ENCODE peak calls at places on chromosomes 11 and 22, in five cellular contexts. B, R, E, S and K are unnamed samples.
A peak's percentile ranks its signal among the peaks of the same experiment; 100 is the strongest.

GRCh38 chr22:42202669-42203068 is 67.8 kb downstream of the TCF20 start:
- DNase-seq in B (peak; percentile 16), R (no peak), E (no peak), S (peak; percentile 46), K (no peak)

GRCh38 chr22:41963453-41964105 is 5.7 kb upstream of the SEPTIN3 start:
- DNase-seq in B (no peak), R (peak; percentile 65), E (no peak), S (peak; percentile 37), K (no peak)

GRCh38 chr11:70120674-70121073 is 42.6 kb downstream of the ANO1 start:
- DNase-seq in B (no peak), R (no peak), E (no peak), S (no peak), K (no peak)

GRCh38 chr11:19849107-19849789 is 136.6 kb downstream of the NAV2 start:
- DNase-seq in B (no peak), R (no peak), E (no peak), S (peak; percentile 54), K (no peak)

GRCh38 chr11:92251980-92252379 is 27.4 kb downstream of the FAT3 start:
- DNase-seq in B (peak; percentile 85), R (no peak), E (no peak), S (peak; percentile 26), K (no peak)

GRCh38 chr11:101441747-101442146 is 142.1 kb downstream of the TRPC6 start:
- DNase-seq in B (no peak), R (no peak), E (no peak), S (no peak), K (no peak)

GRCh38 chr11:67301313-67301921 is 1.9 kb upstream of the SSH3 start:
- DNase-seq in B (no peak), R (no peak), E (no peak), S (no peak), K (no peak)

GRCh38 chr11:2393111-2393868 is 7.3 kb upstream of the TSSC4 start:
- DNase-seq in B (no peak), R (no peak), E (no peak), S (no peak), K (peak; percentile 82)

GRCh38 chr11:72238040-72238450 is 5.9 kb downstream of the PHOX2A start:
- DNase-seq in B (peak; percentile 97), R (peak; percentile 90), E (peak; percentile 48), S (peak; percentile 68), K (peak; percentile 72)

GRCh38 chr11:64763804-64764611 is 4.2 kb upstream of the PYGM start:
- DNase-seq in B (no peak), R (peak; percentile 43), E (no peak), S (no peak), K (no peak)

GRCh38 chr11:43067681-43068080 is 244.1 kb upstream of the API5 start:
- DNase-seq in B (peak; percentile 34), R (no peak), E (no peak), S (no peak), K (no peak)

GRCh38 chr11:38019072-38019775 is 1421.2 kb upstream of the RAG2 start:
- DNase-seq in B (peak; percentile 61), R (peak; percentile 4), E (no peak), S (no peak), K (no peak)

GRCh38 chr11:119000906-119001305 is 3.0 kb downstream of the CENATAC start:
- DNase-seq in B (no peak), R (no peak), E (no peak), S (no peak), K (no peak)

GRCh38 chr11:965206-965775 is 39.6 kb downstream of the AP2A2 start:
- DNase-seq in B (no peak), R (no peak), E (no peak), S (no peak), K (no peak)

GRCh38 chr11:17512101-17512500 is 32.1 kb downstream of the USH1C start:
- DNase-seq in B (no peak), R (no peak), E (no peak), S (no peak), K (no peak)

GRCh38 chr11:32231909-32232493 is 141.1 kb downstream of the RCN1 start:
- DNase-seq in B (peak; percentile 70), R (peak; percentile 70), E (peak; percentile 63), S (peak; percentile 14), K (peak; percentile 14)

GRCh38 chr11:76025068-76025467 is 181.2 kb downstream of the WNT11 start:
- DNase-seq in B (no peak), R (no peak), E (peak; percentile 93), S (peak; percentile 73), K (no peak)

GRCh38 chr11:93986716-93987115 is 34.4 kb upstream of the HEPHL1 start:
- DNase-seq in B (peak; percentile 5), R (no peak), E (no peak), S (peak; percentile 18), K (no peak)

GRCh38 chr11:1292018-1292643 is 17.3 kb downstream of the TOLLIP start:
- DNase-seq in B (no peak), R (no peak), E (no peak), S (no peak), K (no peak)

GRCh38 chr11:124285610-124286344 is 28.0 kb downstream of the OR8D1 start:
- DNase-seq in B (no peak), R (no peak), E (no peak), S (peak; percentile 84), K (no peak)

GRCh38 chr22:47047321-47048122 is 285.1 kb downstream of the TBC1D22A start:
- DNase-seq in B (no peak), R (no peak), E (no peak), S (no peak), K (no peak)

GRCh38 chr11:34754171-34754823 is 133.4 kb downstream of the EHF start:
- DNase-seq in B (no peak), R (no peak), E (no peak), S (peak; percentile 92), K (no peak)

GRCh38 chr22:44142421-44143116 is 38.2 kb upstream of the PARVG start:
- DNase-seq in B (no peak), R (no peak), E (no peak), S (no peak), K (no peak)

GRCh38 chr11:114111369-114112042 is 52.0 kb downstream of the ZBTB16 start:
- DNase-seq in B (no peak), R (no peak), E (no peak), S (peak; percentile 95), K (no peak)
- H3K27ac ChIP-seq in B (no peak overlapping the region), R (no peak overlapping the region), E (no peak overlapping the region), S (no peak overlapping the region), K (no peak overlapping the region)

DNA sequence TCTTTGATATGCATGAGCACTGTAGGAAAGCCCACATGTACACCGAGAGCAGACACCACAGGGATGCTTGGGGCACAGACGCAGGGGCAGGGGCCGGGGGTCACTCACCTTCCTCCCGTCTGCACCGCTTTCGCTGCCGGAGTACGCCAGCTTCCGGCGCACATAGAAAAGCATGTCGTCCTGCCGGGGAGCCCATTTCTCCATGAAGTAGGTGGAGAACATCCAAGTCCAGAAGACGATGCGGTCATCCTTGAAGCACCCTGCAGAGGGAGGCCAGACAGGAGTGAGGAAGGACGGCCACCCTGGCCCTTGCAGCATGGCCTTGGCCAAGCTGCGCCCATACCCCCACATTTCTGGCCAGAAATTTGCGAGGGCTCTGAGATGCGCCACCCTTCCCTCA is 28.8 kb downstream of the KIAA0930 start:
- DNase-seq in B (no peak), R (no peak), E (no peak), S (no peak), K (no peak)
- H3K79me2 ChIP-seq in B (no peaks in the 10 kb centered on the region), R (no peaks in the 10 kb centered on the region), E (peaks cover 95% of the 10 kb centered on the region), S (no peaks in the 10 kb centered on the region), K (peaks cover 41% of the 10 kb centered on the region)

GRCh38 chr22:28241637-28242290 is 322.7 kb upstream of the PITPNB start:
- DNase-seq in B (no peak), R (no peak), E (no peak), S (no peak), K (no peak)
- H3K4me2 ChIP-seq in B (no peak overlapping the region), R (no peak overlapping the region), E (no peak overlapping the region), S (no peak overlapping the region), K (no peak overlapping the region)

GRCh38 chr11:111539426-111540113 is 950 bp upstream of the LAYN start:
- DNase-seq in B (no peak), R (no peak), E (no peak), S (no peak), K (no peak)
- H3K27ac ChIP-seq in B (no peak overlapping the region), R (no peak overlapping the region), E (no peak overlapping the region), S (peak overlapping the region; percentile 83), K (no peak overlapping the region)

DNA sequence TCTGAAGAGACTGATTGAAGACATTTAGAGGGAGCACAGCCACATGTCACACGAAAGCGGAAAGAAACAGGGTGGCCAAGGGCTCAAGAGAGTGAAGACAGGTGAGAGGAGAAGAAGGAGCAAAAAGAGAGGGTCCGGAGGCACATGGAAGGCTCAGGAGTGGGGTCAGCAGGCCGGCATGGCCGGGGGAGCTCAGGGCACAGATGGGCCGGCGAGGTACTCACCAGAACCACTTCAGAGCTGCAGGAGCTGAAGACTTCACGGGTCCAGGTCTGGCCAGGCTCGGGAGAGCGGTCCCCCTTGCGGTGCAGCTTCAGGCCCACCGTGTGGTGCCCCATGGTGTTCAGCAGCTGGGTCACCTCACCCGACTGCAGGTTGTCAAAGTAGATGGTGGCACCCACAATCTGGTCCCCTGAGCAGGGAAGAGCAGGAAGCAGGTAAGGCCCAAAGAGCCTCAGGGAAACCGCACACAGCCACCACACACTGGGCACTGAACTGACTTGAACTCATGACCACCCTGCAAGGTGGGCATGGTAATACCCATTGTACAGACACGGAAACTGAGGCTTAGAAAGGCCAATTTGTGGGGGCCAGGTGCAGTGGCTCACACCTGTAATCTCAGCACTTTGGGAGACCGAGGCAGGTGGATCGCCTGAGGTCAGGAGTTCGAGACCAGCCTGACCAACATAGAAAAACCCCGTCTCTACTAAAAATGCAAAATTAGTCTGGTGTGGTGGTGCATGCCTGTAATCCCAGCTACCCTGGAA is 11.6 kb downstream of the AHNAK start:
- DNase-seq in B (no peak), R (no peak), E (no peak), S (no peak), K (no peak)
- H3K79me2 ChIP-seq in B (peaks cover 14% of the 10 kb centered on the region), R (no peaks in the 10 kb centered on the region), E (peaks cover 12% of the 10 kb centered on the region), S (peaks cover 98% of the 10 kb centered on the region), K (no peaks in the 10 kb centered on the region)

DNA sequence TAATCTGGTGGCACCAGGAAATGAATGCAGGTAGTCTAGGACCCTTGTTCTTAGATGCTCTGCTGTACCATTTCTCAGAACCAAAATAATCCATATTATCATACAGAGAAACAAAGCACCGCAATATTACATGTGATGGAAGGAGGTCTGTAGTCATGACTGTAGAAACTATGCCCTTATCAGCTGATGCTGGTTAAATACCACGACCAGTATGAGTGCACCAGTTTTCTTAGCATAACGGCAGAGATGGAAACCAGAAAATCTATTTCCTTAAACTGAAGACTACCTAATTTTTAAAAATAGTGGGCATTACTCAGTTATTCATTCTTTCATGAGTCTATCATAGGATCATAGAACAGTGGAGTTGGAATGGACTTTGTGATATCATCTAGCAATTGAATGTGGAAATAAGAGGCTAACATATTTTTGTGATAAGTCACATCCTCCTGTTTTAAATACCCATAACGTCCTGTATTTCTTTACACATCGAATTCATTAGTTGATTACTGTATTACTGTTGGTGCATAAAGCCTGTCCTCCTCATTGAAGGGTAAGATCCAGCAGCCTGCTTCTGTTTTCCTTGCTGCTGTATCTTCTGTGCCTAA is 15.1 kb downstream of the JHY start:
- DNase-seq in B (no peak), R (no peak), E (no peak), S (peak; percentile 25), K (no peak)
- H3K4me2 ChIP-seq in B (no peak overlapping the region), R (no peak overlapping the region), E (no peak overlapping the region), S (no peak overlapping the region), K (no peak overlapping the region)